ENCODE peak calls at places on chromosomes 2 and 18, in ten cellular contexts. One of them, this sample, is unnamed.

GRCh38 chr2:10495988-10496313 is 47.8 kb upstream of the ODC1 start:
- DNase-seq in HepG2: no peak
- DNase-seq in brain microvascular endothelial cell: no peak
- DNase-seq in MM.1S: no peak
- DNase-seq in CD8-positive, alpha-beta memory T cell: no peak
- DNase-seq in ascending aorta: no peak
- DNase-seq in astrocyte: no peak
- DNase-seq in colonic mucosa: peak; percentile 16
- DNase-seq in WERI-Rb-1: no peak
- DNase-seq in BJ: no peak
- DNase-seq in this sample: no peak

GRCh38 chr2:182763311-182763912 is 47.4 kb downstream of the DNAJC10 start:
- DNase-seq in CD8-positive, alpha-beta memory T cell: no peak
- DNase-seq in HepG2: peak; percentile 62
- DNase-seq in astrocyte: peak; percentile 51
- DNase-seq in brain microvascular endothelial cell: peak; percentile 55
- DNase-seq in colonic mucosa: no peak
- DNase-seq in BJ: no peak
- DNase-seq in ascending aorta: no peak
- DNase-seq in MM.1S: peak; percentile 71
- DNase-seq in WERI-Rb-1: peak; percentile 30
- DNase-seq in this sample: peak; percentile 59

GRCh38 chr2:25905126-25905525 is 26.8 kb upstream of the ASXL2 start:
- DNase-seq in HepG2: no peak
- DNase-seq in brain microvascular endothelial cell: no peak
- DNase-seq in BJ: no peak
- DNase-seq in CD8-positive, alpha-beta memory T cell: no peak
- DNase-seq in colonic mucosa: no peak
- DNase-seq in ascending aorta: no peak
- DNase-seq in WERI-Rb-1: no peak
- DNase-seq in MM.1S: no peak
- DNase-seq in astrocyte: no peak
- DNase-seq in this sample: no peak

GRCh38 chr18:28581503-28582169 is 404.7 kb upstream of the CDH2 start:
- DNase-seq in astrocyte: peak; percentile 58
- DNase-seq in CD8-positive, alpha-beta memory T cell: no peak
- DNase-seq in HepG2: no peak
- DNase-seq in BJ: no peak
- DNase-seq in ascending aorta: no peak
- DNase-seq in colonic mucosa: no peak
- DNase-seq in MM.1S: no peak
- DNase-seq in WERI-Rb-1: no peak
- DNase-seq in brain microvascular endothelial cell: no peak
- DNase-seq in this sample: no peak

GRCh38 chr2:45610281-45611019 is 617 bp downstream of the SRBD1 start:
- DNase-seq in CD8-positive, alpha-beta memory T cell: peak; percentile 56
- DNase-seq in HepG2: peak; percentile 80
- DNase-seq in astrocyte: peak; percentile 49
- DNase-seq in colonic mucosa: peak; percentile 72
- DNase-seq in MM.1S: peak; percentile 43
- DNase-seq in ascending aorta: peak; percentile 75
- DNase-seq in brain microvascular endothelial cell: peak; percentile 56
- DNase-seq in WERI-Rb-1: peak; percentile 73
- DNase-seq in BJ: no peak
- DNase-seq in this sample: peak; percentile 85

GRCh38 chr2:74690571-74690970 is 36.5 kb downstream of the SEMA4F start:
- DNase-seq in astrocyte: peak; percentile 36
- DNase-seq in brain microvascular endothelial cell: peak; percentile 52
- DNase-seq in HepG2: peak; percentile 64
- DNase-seq in WERI-Rb-1: peak; percentile 56
- DNase-seq in CD8-positive, alpha-beta memory T cell: no peak
- DNase-seq in colonic mucosa: peak; percentile 63
- DNase-seq in BJ: peak; percentile 13
- DNase-seq in MM.1S: peak; percentile 74
- DNase-seq in ascending aorta: no peak
- DNase-seq in this sample: peak; percentile 54

GRCh38 chr2:98509542-98510321 is 65.1 kb downstream of the INPP4A start:
- DNase-seq in BJ: no peak
- DNase-seq in HepG2: no peak
- DNase-seq in colonic mucosa: no peak
- DNase-seq in CD8-positive, alpha-beta memory T cell: no peak
- DNase-seq in astrocyte: no peak
- DNase-seq in brain microvascular endothelial cell: no peak
- DNase-seq in WERI-Rb-1: no peak
- DNase-seq in MM.1S: no peak
- DNase-seq in ascending aorta: no peak
- DNase-seq in this sample: no peak

GRCh38 chr18:49277395-49278036 is 182.9 kb downstream of the DYM start:
- DNase-seq in brain microvascular endothelial cell: peak; percentile 53
- DNase-seq in astrocyte: peak; percentile 82
- DNase-seq in ascending aorta: no peak
- DNase-seq in WERI-Rb-1: no peak
- DNase-seq in BJ: no peak
- DNase-seq in MM.1S: no peak
- DNase-seq in HepG2: no peak
- DNase-seq in CD8-positive, alpha-beta memory T cell: no peak
- DNase-seq in colonic mucosa: no peak
- DNase-seq in this sample: no peak

GRCh38 chr2:143171817-143172216 is 42.6 kb downstream of the ARHGAP15 start:
- DNase-seq in WERI-Rb-1: peak; percentile 9
- DNase-seq in MM.1S: no peak
- DNase-seq in brain microvascular endothelial cell: no peak
- DNase-seq in colonic mucosa: no peak
- DNase-seq in CD8-positive, alpha-beta memory T cell: no peak
- DNase-seq in BJ: no peak
- DNase-seq in HepG2: no peak
- DNase-seq in ascending aorta: no peak
- DNase-seq in astrocyte: no peak
- DNase-seq in this sample: no peak

GRCh38 chr2:94986392-94986963 is 39.0 kb upstream of the MAL start:
- DNase-seq in CD8-positive, alpha-beta memory T cell: no peak
- DNase-seq in BJ: peak; percentile 4
- DNase-seq in astrocyte: peak; percentile 35
- DNase-seq in HepG2: peak; percentile 62
- DNase-seq in WERI-Rb-1: peak; percentile 70
- DNase-seq in MM.1S: peak; percentile 42
- DNase-seq in colonic mucosa: peak; percentile 35
- DNase-seq in brain microvascular endothelial cell: peak; percentile 76
- DNase-seq in ascending aorta: no peak
- DNase-seq in this sample: peak; percentile 44

GRCh38 chr2:65749549-65749948 is 317.1 kb upstream of the SPRED2 start:
- DNase-seq in brain microvascular endothelial cell: peak; percentile 92
- DNase-seq in astrocyte: peak; percentile 72
- DNase-seq in BJ: no peak
- DNase-seq in HepG2: no peak
- DNase-seq in MM.1S: no peak
- DNase-seq in colonic mucosa: no peak
- DNase-seq in WERI-Rb-1: no peak
- DNase-seq in ascending aorta: no peak
- DNase-seq in CD8-positive, alpha-beta memory T cell: no peak
- DNase-seq in this sample: no peak

GRCh38 chr2:206257345-206257744 is 17.1 kb upstream of the ZDBF2 start:
- DNase-seq in HepG2: no peak
- DNase-seq in ascending aorta: no peak
- DNase-seq in colonic mucosa: no peak
- DNase-seq in WERI-Rb-1: no peak
- DNase-seq in CD8-positive, alpha-beta memory T cell: no peak
- DNase-seq in BJ: no peak
- DNase-seq in MM.1S: no peak
- DNase-seq in brain microvascular endothelial cell: no peak
- DNase-seq in astrocyte: no peak
- DNase-seq in this sample: no peak
- H3K27me3 ChIP-seq in HepG2: peaks cover 75% of the 10 kb centered on the region
- H3K27me3 ChIP-seq in ascending aorta: peaks cover 4% of the 10 kb centered on the region
- H3K27me3 ChIP-seq in colonic mucosa: peaks cover 55% of the 10 kb centered on the region
- H3K27me3 ChIP-seq in WERI-Rb-1: no peaks in the 10 kb centered on the region
- H3K27me3 ChIP-seq in CD8-positive, alpha-beta memory T cell: peaks cover 23% of the 10 kb centered on the region
- H3K27me3 ChIP-seq in BJ: peaks cover 28% of the 10 kb centered on the region
- H3K27me3 ChIP-seq in MM.1S: no peaks in the 10 kb centered on the region
- H3K27me3 ChIP-seq in brain microvascular endothelial cell: peaks cover 42% of the 10 kb centered on the region
- H3K27me3 ChIP-seq in astrocyte: peaks cover 70% of the 10 kb centered on the region
- H3K27me3 ChIP-seq in this sample: peaks cover 30% of the 10 kb centered on the region

DNA sequence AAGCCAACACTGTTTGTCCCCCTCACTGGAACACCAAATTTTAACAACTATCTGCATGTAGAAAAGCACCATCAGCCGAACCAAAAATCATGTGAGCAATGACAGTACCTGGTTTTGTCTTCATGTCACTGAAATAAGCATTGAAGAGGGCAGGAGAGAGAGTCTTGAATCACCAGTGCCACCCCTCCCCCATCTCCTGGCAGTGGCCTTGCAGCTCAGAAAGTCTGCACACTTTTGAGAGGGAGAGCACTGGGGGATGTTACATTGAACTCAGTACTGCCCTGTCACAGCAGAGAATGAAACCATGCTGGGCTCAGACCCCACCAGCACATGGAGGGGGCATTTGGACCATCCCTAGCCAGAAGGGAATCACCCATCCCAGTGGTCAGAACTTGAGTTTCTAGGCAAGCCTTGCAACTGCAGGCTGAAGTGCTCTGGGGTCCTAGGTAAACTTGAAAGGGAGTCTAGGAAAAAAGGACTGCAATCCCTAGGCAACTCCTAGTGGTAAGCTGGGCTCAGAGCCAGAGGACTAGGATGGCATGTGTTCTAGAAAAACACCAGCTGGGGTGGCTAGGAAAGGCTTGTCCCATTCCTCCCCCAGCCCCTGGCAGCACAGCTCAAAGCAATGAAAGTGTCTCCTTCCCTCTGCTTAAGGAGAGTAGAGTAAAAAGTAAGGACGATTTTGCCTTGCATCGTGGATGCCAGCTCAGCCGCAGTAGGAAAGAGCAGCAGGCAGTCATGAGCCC is 259.9 kb upstream of the MYT1L start:
- DNase-seq in colonic mucosa: no peak
- DNase-seq in MM.1S: no peak
- DNase-seq in BJ: no peak
- DNase-seq in CD8-positive, alpha-beta memory T cell: no peak
- DNase-seq in HepG2: no peak
- DNase-seq in ascending aorta: no peak
- DNase-seq in WERI-Rb-1: no peak
- DNase-seq in brain microvascular endothelial cell: no peak
- DNase-seq in astrocyte: no peak
- DNase-seq in this sample: no peak
- H3K27me3 ChIP-seq in colonic mucosa: no peaks in the 10 kb centered on the region
- H3K27me3 ChIP-seq in MM.1S: no peaks in the 10 kb centered on the region
- H3K27me3 ChIP-seq in BJ: no peaks in the 10 kb centered on the region
- H3K27me3 ChIP-seq in CD8-positive, alpha-beta memory T cell: no peaks in the 10 kb centered on the region
- H3K27me3 ChIP-seq in HepG2: peaks cover 13% of the 10 kb centered on the region
- H3K27me3 ChIP-seq in ascending aorta: no peaks in the 10 kb centered on the region
- H3K27me3 ChIP-seq in WERI-Rb-1: peaks cover 39% of the 10 kb centered on the region
- H3K27me3 ChIP-seq in brain microvascular endothelial cell: no peaks in the 10 kb centered on the region
- H3K27me3 ChIP-seq in astrocyte: no peaks in the 10 kb centered on the region
- H3K27me3 ChIP-seq in this sample: no peaks in the 10 kb centered on the region

DNA sequence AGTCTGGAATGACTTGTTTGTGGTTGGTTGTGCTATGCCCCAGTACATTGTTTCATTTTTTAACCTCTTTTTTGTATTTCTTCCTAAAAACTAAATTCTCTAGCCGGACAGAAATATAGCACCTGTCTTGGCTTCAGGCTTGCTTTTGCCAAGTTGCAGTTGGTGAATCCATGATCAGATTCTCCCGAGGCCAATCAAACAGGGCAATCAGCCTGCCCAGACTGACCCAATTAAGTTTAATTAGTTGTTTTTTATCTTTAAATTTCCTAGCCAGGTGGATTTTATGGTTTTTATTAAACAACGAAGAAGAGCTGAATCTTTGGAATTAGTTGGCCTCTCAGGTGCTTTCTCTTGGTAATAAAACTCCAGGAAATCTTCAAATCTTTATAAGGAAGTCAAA is 162.1 kb downstream of the CPS1 start:
- DNase-seq in CD8-positive, alpha-beta memory T cell: no peak
- DNase-seq in HepG2: no peak
- DNase-seq in BJ: no peak
- DNase-seq in MM.1S: no peak
- DNase-seq in astrocyte: no peak
- DNase-seq in ascending aorta: no peak
- DNase-seq in WERI-Rb-1: no peak
- DNase-seq in colonic mucosa: no peak
- DNase-seq in brain microvascular endothelial cell: no peak
- DNase-seq in this sample: no peak
- H3K27me3 ChIP-seq in CD8-positive, alpha-beta memory T cell: no peaks in the 10 kb centered on the region
- H3K27me3 ChIP-seq in HepG2: no peaks in the 10 kb centered on the region
- H3K27me3 ChIP-seq in BJ: no peaks in the 10 kb centered on the region
- H3K27me3 ChIP-seq in MM.1S: no peaks in the 10 kb centered on the region
- H3K27me3 ChIP-seq in astrocyte: no peaks in the 10 kb centered on the region
- H3K27me3 ChIP-seq in ascending aorta: no peaks in the 10 kb centered on the region
- H3K27me3 ChIP-seq in WERI-Rb-1: no peaks in the 10 kb centered on the region
- H3K27me3 ChIP-seq in colonic mucosa: no peaks in the 10 kb centered on the region
- H3K27me3 ChIP-seq in brain microvascular endothelial cell: no peaks in the 10 kb centered on the region
- H3K27me3 ChIP-seq in this sample: no peaks in the 10 kb centered on the region

GRCh38 chr18:11040823-11041712 is 108.3 kb downstream of the PIEZO2 start:
- DNase-seq in HepG2: peak; percentile 94
- DNase-seq in colonic mucosa: peak; percentile 84
- DNase-seq in brain microvascular endothelial cell: peak; percentile 75
- DNase-seq in BJ: no peak
- DNase-seq in WERI-Rb-1: peak; percentile 49
- DNase-seq in CD8-positive, alpha-beta memory T cell: no peak
- DNase-seq in MM.1S: peak; percentile 51
- DNase-seq in ascending aorta: no peak
- DNase-seq in astrocyte: peak; percentile 23
- DNase-seq in this sample: peak; percentile 23

GRCh38 chr18:11042247-11042646 is 107.1 kb downstream of the PIEZO2 start:
- DNase-seq in HepG2: peak; percentile 72
- DNase-seq in ascending aorta: no peak
- DNase-seq in CD8-positive, alpha-beta memory T cell: no peak
- DNase-seq in BJ: no peak
- DNase-seq in WERI-Rb-1: no peak
- DNase-seq in brain microvascular endothelial cell: peak; percentile 97
- DNase-seq in astrocyte: peak; percentile 64
- DNase-seq in MM.1S: no peak
- DNase-seq in colonic mucosa: no peak
- DNase-seq in this sample: no peak

GRCh38 chr18:11037841-11038240 is 111.5 kb downstream of the PIEZO2 start:
- DNase-seq in CD8-positive, alpha-beta memory T cell: no peak
- DNase-seq in BJ: no peak
- DNase-seq in brain microvascular endothelial cell: no peak
- DNase-seq in WERI-Rb-1: no peak
- DNase-seq in HepG2: no peak
- DNase-seq in ascending aorta: no peak
- DNase-seq in astrocyte: no peak
- DNase-seq in colonic mucosa: no peak
- DNase-seq in MM.1S: no peak
- DNase-seq in this sample: no peak

GRCh38 chr18:11043694-11044093 is 105.7 kb downstream of the PIEZO2 start:
- DNase-seq in astrocyte: no peak
- DNase-seq in MM.1S: no peak
- DNase-seq in WERI-Rb-1: no peak
- DNase-seq in CD8-positive, alpha-beta memory T cell: no peak
- DNase-seq in colonic mucosa: no peak
- DNase-seq in brain microvascular endothelial cell: no peak
- DNase-seq in HepG2: peak; percentile 46
- DNase-seq in BJ: no peak
- DNase-seq in ascending aorta: no peak
- DNase-seq in this sample: no peak

DNA sequence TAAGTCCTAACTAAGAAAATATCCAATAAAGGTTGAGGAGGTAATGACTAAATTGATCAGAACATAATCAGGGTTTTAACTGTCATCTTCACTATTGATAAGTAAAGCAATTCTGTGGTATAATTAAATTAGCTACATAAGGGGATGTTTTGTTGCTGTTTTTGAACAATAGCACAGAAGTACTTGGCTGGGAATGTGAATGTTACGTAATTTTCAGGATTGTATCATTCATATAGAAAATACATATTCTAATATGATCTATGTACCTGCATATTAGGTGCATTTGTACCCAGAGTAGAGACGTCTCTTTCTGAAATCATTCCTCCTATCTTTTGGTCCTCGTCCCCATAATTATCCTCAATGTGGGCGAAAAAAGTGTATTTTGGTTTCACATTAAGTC is 109.0 kb downstream of the PIEZO2 start:
- DNase-seq in CD8-positive, alpha-beta memory T cell: no peak
- DNase-seq in astrocyte: no peak
- DNase-seq in BJ: no peak
- DNase-seq in ascending aorta: no peak
- DNase-seq in brain microvascular endothelial cell: no peak
- DNase-seq in WERI-Rb-1: no peak
- DNase-seq in colonic mucosa: no peak
- DNase-seq in MM.1S: no peak
- DNase-seq in HepG2: no peak
- DNase-seq in this sample: no peak
- H3K27me3 ChIP-seq in CD8-positive, alpha-beta memory T cell: no peaks in the 10 kb centered on the region
- H3K27me3 ChIP-seq in astrocyte: no peaks in the 10 kb centered on the region
- H3K27me3 ChIP-seq in BJ: no peaks in the 10 kb centered on the region
- H3K27me3 ChIP-seq in ascending aorta: no peaks in the 10 kb centered on the region
- H3K27me3 ChIP-seq in brain microvascular endothelial cell: no peaks in the 10 kb centered on the region
- H3K27me3 ChIP-seq in WERI-Rb-1: peaks cover 6% of the 10 kb centered on the region
- H3K27me3 ChIP-seq in colonic mucosa: no peaks in the 10 kb centered on the region
- H3K27me3 ChIP-seq in MM.1S: no peaks in the 10 kb centered on the region
- H3K27me3 ChIP-seq in HepG2: no peaks in the 10 kb centered on the region
- H3K27me3 ChIP-seq in this sample: no peaks in the 10 kb centered on the region